ENCODE peak calls at places on chromosomes 4 and X, in eight cellular contexts. G is Calu3; D is substantia nigra; M is activated T-helper 9 cell treated with anti-CD3 and anti-CD28 coated beads, Interleukin-2, amount 50 U/mL, for 16 hours; Z is NCI-H2171 treated with DMSO at 0.1 percent for 48 hours; S is lung; O is ACHN; L is NCI-H1105. W is an unnamed sample.

GRCh38 chr4:127534041-127534440 is 98.7 kb upstream of the INTU start:
- DNase-seq in L (no peak), S (no peak), D (no peak), Z (no peak), O (no peak), M (no peak), G (no peak), W (no peak)

GRCh38 chrX:102728646-102729045 is 8.1 kb downstream of the GPRASP3 start:
- DNase-seq in Z (no peak), S (no peak), G (no peak), M (no peak), D (no peak), O (no peak), L (no peak), W (no peak)

GRCh38 chr4:12186526-12186925 is 757.8 kb upstream of the HS3ST1 start:
- DNase-seq in L (no peak), D (no peak), G (no peak), S (no peak), O (no peak), Z (no peak), M (no peak), W (no peak)

GRCh38 chrX:78652971-78653822 is 5.9 kb downstream of the RTL3 start:
- DNase-seq in S (no peak), M (no peak), Z (no peak), G (peak; percentile 11), D (no peak), L (no peak), O (peak; percentile 71), W (peak; percentile 91)

GRCh38 chr4:28443786-28444412 is 1583.3 kb downstream of the STIM2 start:
- DNase-seq in D (no peak), G (no peak), Z (no peak), L (no peak), M (no peak), O (no peak), S (no peak), W (peak; percentile 40)

GRCh38 chrX:6074532-6074931 is 154.1 kb downstream of the NLGN4X start:
- DNase-seq in D (no peak), M (no peak), Z (no peak), G (no peak), L (no peak), S (no peak), O (no peak), W (no peak)

GRCh38 chr4:55609393-55609821 is 17.4 kb upstream of the PDCL2 start:
- DNase-seq in S (no peak), L (no peak), M (no peak), D (no peak), G (no peak), Z (peak; percentile 9), O (no peak), W (no peak)

GRCh38 chr4:73776363-73776762 is 36.0 kb downstream of the CXCL8 start:
- DNase-seq in D (no peak), L (peak; percentile 11), O (peak; percentile 54), Z (no peak), G (peak; percentile 60), M (no peak), S (peak; percentile 54), W (peak; percentile 81)

GRCh38 chr4:60723796-60724195 is 476.3 kb upstream of the ADGRL3 start:
- DNase-seq in Z (no peak), D (no peak), G (no peak), O (no peak), M (no peak), L (no peak), S (no peak), W (no peak)

GRCh38 chr4:8079916-8080753 is 78.5 kb downstream of the ABLIM2 start:
- DNase-seq in S (no peak), D (no peak), Z (no peak), L (no peak), O (no peak), G (no peak), M (no peak), W (no peak)

GRCh38 chr4:159051245-159052071 is 51.4 kb upstream of the RAPGEF2 start:
- DNase-seq in S (no peak), O (peak; percentile 16), M (no peak), D (no peak), G (no peak), Z (no peak), L (no peak), W (no peak)

GRCh38 chrX:12304261-12304660 is 166.0 kb downstream of the FRMPD4 start:
- DNase-seq in L (no peak), G (no peak), S (no peak), D (no peak), O (no peak), M (no peak), Z (no peak), W (no peak)

GRCh38 chrX:69027181-69028005 is 137.9 kb downstream of the PJA1 start:
- DNase-seq in O (no peak), M (no peak), G (no peak), D (no peak), S (peak; percentile 26), L (no peak), Z (no peak), W (peak; percentile 20)

GRCh38 chrX:154986826-154987575 is 35.5 kb downstream of the F8 start:
- DNase-seq in G (no peak), D (no peak), Z (no peak), M (no peak), O (peak; percentile 12), S (no peak), L (no peak), W (no peak)

GRCh38 chr4:13523591-13524503 is 20.5 kb downstream of the NKX3-2 start:
- DNase-seq in S (no peak), M (no peak), O (no peak), D (no peak), G (no peak), L (no peak), Z (no peak), W (no peak)

GRCh38 chr4:60403986-60404385 is 796.1 kb upstream of the ADGRL3 start:
- DNase-seq in Z (no peak), L (no peak), D (no peak), M (no peak), O (no peak), S (no peak), G (no peak), W (no peak)

GRCh38 chrX:150759568-150760416 is 66.6 kb downstream of the MTMR1 start:
- DNase-seq in D (no peak), G (no peak), S (no peak), O (no peak), Z (no peak), M (no peak), L (no peak), W (no peak)

GRCh38 chr4:146132445-146132844 is 43.1 kb upstream of the LSM6 start:
- DNase-seq in Z (no peak), M (peak; percentile 10), S (no peak), G (no peak), D (no peak), O (no peak), L (no peak), W (peak; percentile 26)

W was measured in RPMI7951.